ENCODE peak calls at places on chromosomes 13 and 19, in seven cellular contexts. Z is AG10803, L is foreskin fibroblast, J is spleen, A is IMR-90, C is suprapubic skin, H is mucosa of descending colon. B is an unnamed sample.

GRCh38 chr13:74889321-74889720 is 592.6 kb downstream of the TBC1D4 start:
- DNase-seq in Z (no peak), C (no peak), H (no peak), J (no peak), L (no peak), A (no peak), B (peak; percentile 61)

GRCh38 chr13:99383511-99383921 is 76.3 kb upstream of the GPR183 start:
- DNase-seq in L (no peak), Z (no peak), C (no peak), H (no peak), A (no peak), J (no peak), B (no peak)

GRCh38 chr19:47745010-47745901 is at the start of gene NOP53:
- DNase-seq in L (peak; percentile 92), C (peak; percentile 99), A (peak; percentile 96), H (peak; percentile 98), Z (peak; percentile 97), J (peak; percentile 96), B (peak; percentile 98)

GRCh38 chr13:51122868-51123267 is 11.8 kb upstream of the C13orf42 start:
- DNase-seq in Z (no peak), A (no peak), C (no peak), H (no peak), J (no peak), L (no peak), B (no peak)

GRCh38 chr13:35470671-35471465 is 5.6 kb downstream of the MAB21L1 start:
- DNase-seq in A (peak; percentile 2), H (peak; percentile 10), J (peak; percentile 70), Z (peak; percentile 57), L (peak; percentile 77), C (peak; percentile 78), B (peak; percentile 41)

GRCh38 chr13:108369412-108369811 is 99.9 kb downstream of the TNFSF13B start:
- DNase-seq in Z (no peak), A (no peak), H (no peak), C (no peak), L (no peak), J (no peak), B (no peak)

GRCh38 chr19:55212447-55212846 is 3.1 kb upstream of the PTPRH start:
- DNase-seq in J (no peak), C (no peak), Z (no peak), H (peak; percentile 76), A (no peak), L (no peak), B (no peak)

GRCh38 chr19:53553865-53554791 is 16.2 kb downstream of the ZNF331 start:
- DNase-seq in Z (peak; percentile 84), L (peak; percentile 85), J (peak; percentile 94), C (peak; percentile 94), A (peak; percentile 93), H (peak; percentile 72), B (peak; percentile 88)

GRCh38 chr13:75760182-75760981 is 124.3 kb downstream of the LMO7 start:
- DNase-seq in A (peak; percentile 33), Z (no peak), J (no peak), H (peak; percentile 83), C (no peak), L (no peak), B (peak; percentile 45)

GRCh38 chr13:39531646-39532045 is 71.3 kb downstream of the LHFPL6 start:
- DNase-seq in Z (peak; percentile 54), H (no peak), L (peak; percentile 57), J (no peak), C (no peak), A (peak; percentile 32), B (peak; percentile 79)

GRCh38 chr13:91567485-91568207 is 169.2 kb downstream of the GPC5 start:
- DNase-seq in C (no peak), H (no peak), J (no peak), Z (no peak), A (no peak), L (no peak), B (peak; percentile 60)

GRCh38 chr19:12497032-12497431 is 12.4 kb upstream of the ZNF709 start:
- DNase-seq in J (no peak), Z (no peak), C (no peak), H (no peak), L (no peak), A (no peak), B (peak; percentile 11)

GRCh38 chr19:4232614-4233281 is 3.4 kb downstream of the EBI3 start:
- DNase-seq in A (no peak), C (no peak), H (no peak), J (no peak), Z (no peak), L (no peak), B (no peak)

GRCh38 chr19:58181902-58182576 is 822 bp upstream of the ZNF274 start:
- DNase-seq in A (no peak), C (no peak), L (peak; percentile 7), Z (peak; percentile 3), H (peak; percentile 59), J (peak; percentile 81), B (peak; percentile 63)

GRCh38 chr19:50461066-50461875 is 15.0 kb upstream of the EMC10 start:
- DNase-seq in J (peak; percentile 82), Z (peak; percentile 56), L (peak; percentile 59), H (peak; percentile 70), C (no peak), A (peak; percentile 64), B (peak; percentile 83)

GRCh38 chr13:97749174-97749573 is 204.3 kb upstream of the IPO5 start:
- DNase-seq in A (peak; percentile 1), H (no peak), J (no peak), L (no peak), C (no peak), Z (no peak), B (peak; percentile 69)

GRCh38 chr13:113754691-113755090 is 4.3 kb upstream of the TMEM255B start:
- DNase-seq in H (no peak), A (no peak), C (no peak), J (peak; percentile 53), Z (no peak), L (no peak), B (no peak)
- H3K4me3 ChIP-seq in H (no peak overlapping the region), A (no peak overlapping the region), C (no peak overlapping the region), J (no peak overlapping the region), Z (no peak overlapping the region), L (no peak overlapping the region), B (no peak overlapping the region)

DNA sequence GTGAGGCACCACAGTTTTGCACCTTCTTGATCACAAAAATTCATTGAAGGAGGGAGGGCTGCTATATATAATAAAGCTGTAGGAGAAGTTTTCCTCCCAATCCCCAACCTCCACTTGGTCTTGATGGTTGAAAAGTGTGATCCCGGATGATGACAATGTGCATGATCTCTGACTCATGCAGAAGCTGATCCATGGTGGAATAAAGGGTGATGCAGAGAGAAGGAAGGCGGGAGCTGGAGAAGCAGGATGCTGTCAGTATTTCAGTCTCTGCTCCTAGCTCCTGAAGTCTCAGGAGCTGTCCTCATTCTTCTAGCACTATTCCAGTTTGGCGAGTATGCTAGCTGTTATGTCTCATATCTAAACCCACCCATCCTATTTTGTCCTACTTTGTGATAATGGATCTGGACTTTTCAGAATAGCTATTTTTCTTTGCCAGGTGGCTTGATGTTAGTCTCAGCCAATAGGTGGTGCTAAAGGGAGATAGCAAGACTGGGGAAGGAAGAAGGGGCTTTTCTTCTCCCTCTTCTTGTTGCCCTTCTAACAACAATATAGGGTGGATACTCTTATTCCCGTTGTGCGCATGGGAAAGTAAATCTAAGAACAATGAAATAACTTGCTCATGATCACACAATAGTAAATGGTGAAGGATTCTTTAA is 65.6 kb upstream of the HTR2A start:
- DNase-seq in Z (peak; percentile 42), H (no peak), L (peak; percentile 57), C (no peak), A (peak; percentile 73), J (no peak), B (peak; percentile 41)
- TF ChIP-seq CTCF in Z (peak; percentile 43), H (no peak), L (peak; percentile 28), C (no peak), A (peak; percentile 32), J (peak; percentile 27), B (peak; percentile 62)

GRCh38 chr13:48411281-48412099 is 1.4 kb downstream of the LPAR6 start:
- DNase-seq in Z (no peak), L (no peak), C (no peak), H (no peak), A (peak; percentile 21), J (no peak), B (peak; percentile 28)

GRCh38 chr13:48412100-48412556 is 785 bp downstream of the LPAR6 start:
- DNase-seq in L (no peak), J (no peak), A (peak; percentile 31), Z (no peak), C (no peak), H (peak; percentile 31), B (peak; percentile 43)

GRCh38 chr13:48412881-48413351 is at the start of gene LPAR6:
- DNase-seq in H (peak; percentile 53), L (peak; percentile 52), A (peak; percentile 73), Z (peak; percentile 53), C (no peak), J (no peak), B (peak; percentile 88)

GRCh38 chr13:48414501-48414900 is 1.6 kb upstream of the LPAR6 start:
- DNase-seq in C (no peak), J (no peak), L (no peak), Z (no peak), A (no peak), H (no peak), B (no peak)

GRCh38 chr13:48410199-48410598 is 2.7 kb downstream of the LPAR6 start:
- DNase-seq in J (no peak), C (no peak), H (no peak), A (no peak), L (no peak), Z (no peak), B (no peak)
- H3K4me3 ChIP-seq in J (peak overlapping the region; percentile 43), C (peak overlapping the region; percentile 53), H (no peak overlapping the region), A (no peak overlapping the region), L (peak overlapping the region; percentile 68), Z (peak overlapping the region; percentile 6), B (peak overlapping the region; percentile 74)

DNA sequence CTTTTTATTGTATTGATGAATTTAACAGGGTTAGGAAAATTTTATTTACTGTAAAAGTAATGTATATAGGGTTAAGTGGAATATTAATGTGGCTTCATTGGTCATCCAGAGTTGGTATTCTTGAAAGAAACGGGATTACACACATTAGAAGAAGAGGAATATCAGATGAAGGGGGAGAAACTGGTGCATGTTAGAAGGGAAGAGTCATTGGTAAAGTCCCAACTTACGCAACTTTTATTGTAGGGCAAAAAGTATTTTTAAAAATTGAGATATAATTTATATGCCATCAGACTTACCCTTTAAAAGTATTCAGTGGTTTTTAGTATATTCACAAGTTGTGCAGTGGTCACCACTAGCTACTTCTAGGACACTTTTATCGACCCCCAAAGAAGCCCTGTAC is 47.3 kb downstream of the DNAJC3 start:
- DNase-seq in J (no peak), C (no peak), H (no peak), Z (no peak), L (no peak), A (peak; percentile 37), B (no peak)
- TF ChIP-seq CTCF in J (no peak), C (no peak), H (no peak), Z (no peak), L (no peak), A (no peak), B (no peak)

DNA sequence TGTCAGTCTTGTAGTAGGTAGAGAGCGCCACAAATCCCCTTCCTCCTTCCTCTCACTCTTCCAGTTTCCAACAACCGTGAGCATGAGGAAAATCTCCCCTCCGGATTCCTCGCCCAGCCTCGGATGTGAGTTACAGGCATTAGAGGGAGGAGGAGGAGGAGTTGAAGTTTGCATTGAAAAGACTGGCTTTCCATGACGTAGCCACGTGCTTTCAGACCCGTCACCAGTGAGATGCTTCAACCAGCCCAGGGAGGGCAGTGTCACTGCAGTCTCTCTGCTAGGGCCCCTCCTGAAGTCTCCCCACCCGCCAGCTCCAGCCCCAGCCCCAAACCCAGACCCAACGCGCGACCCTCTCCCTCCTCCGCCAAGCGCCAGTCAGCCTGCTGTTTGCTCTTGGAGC is 444 bp upstream of the FGF14 start:
- DNase-seq in A (peak; percentile 39), Z (no peak), C (no peak), L (peak; percentile 73), J (no peak), H (no peak), B (peak; percentile 41)
- H3K4me3 ChIP-seq in A (no peak overlapping the region), Z (peak overlapping the region; percentile 23), C (peak overlapping the region; percentile 58), L (no peak overlapping the region), J (no peak overlapping the region), H (no peak overlapping the region), B (peak overlapping the region; percentile 43)